ENCODE peak calls at places on chromosomes 16 and 17, in six cellular contexts. C is iris pigment epithelial cell; T is mucosa of gallbladder; F is cardiac fibroblast; H is SIG-M5; W is activated CD8-positive, alpha-beta T cell treated with anti-CD3 and anti-CD28 coated beads for 36 hours. J is an unnamed sample.

GRCh38 chr17:36749493-36749892 is 148.1 kb downstream of the MRM1 start:
- DNase-seq in F (no peak), C (no peak), W (no peak), H (no peak), T (no peak), J (no peak)

GRCh38 chr17:60322056-60322387 is 69.9 kb downstream of the USP32 start:
- DNase-seq in C (no peak), W (no peak), H (no peak), F (no peak), T (no peak), J (no peak)

GRCh38 chr17:56880133-56880532 is 33.7 kb downstream of the TRIM25 start:
- DNase-seq in H (no peak), T (no peak), C (no peak), W (no peak), F (no peak), J (no peak)

GRCh38 chr17:82821554-82821953 is 18.3 kb downstream of the ZNF750 start:
- DNase-seq in T (no peak), W (no peak), C (no peak), H (no peak), F (no peak), J (no peak)

GRCh38 chr16:87628940-87629339 is 26.6 kb downstream of the JPH3 start:
- DNase-seq in C (peak), H (peak), T (no peak), F (peak), W (no peak), J (peak)

GRCh38 chr16:12975766-12976165 is 74.4 kb downstream of the SHISA9 start:
- DNase-seq in W (no peak), T (no peak), C (no peak), F (no peak), H (no peak), J (no peak)

GRCh38 chr17:948284-948852 is 31.2 kb downstream of the NXN start:
- DNase-seq in C (peak), H (no peak), F (no peak), T (no peak), W (no peak), J (peak)

GRCh38 chr16:3035972-3036725 is 595 bp downstream of the BICDL2 start:
- DNase-seq in T (no peak), F (no peak), C (no peak), W (no peak), H (no peak), J (peak)

GRCh38 chr16:57367111-57367752 is 5.1 kb upstream of the CX3CL1 start:
- DNase-seq in F (peak), W (no peak), C (peak), H (no peak), T (peak), J (no peak)

GRCh38 chr16:4115209-4115940 is 867 bp downstream of the ADCY9 start:
- DNase-seq in F (peak), H (no peak), C (peak), T (peak), W (peak), J (peak)

GRCh38 chr17:78416791-78417530 is 38.5 kb downstream of the PGS1 start:
- DNase-seq in H (no peak), C (peak), F (no peak), T (peak), W (no peak), J (peak)

GRCh38 chr17:64618848-64619247 is 43.3 kb downstream of the SMURF2 start:
- DNase-seq in T (no peak), H (no peak), W (no peak), C (no peak), F (no peak), J (no peak)

GRCh38 chr16:80583466-80583865 is 42.7 kb downstream of the DYNLRB2 start:
- DNase-seq in H (no peak), F (peak), C (peak), W (peak), T (no peak), J (peak)

GRCh38 chr17:68389041-68389440 is 68.3 kb downstream of the WIPI1 start:
- DNase-seq in H (no peak), T (no peak), C (no peak), F (no peak), W (no peak), J (no peak)

GRCh38 chr16:29983420-29984136 is 9.9 kb downstream of the TAOK2 start:
- DNase-seq in W (no peak), T (no peak), H (no peak), C (peak), F (no peak), J (peak)

GRCh38 chr17:31699281-31699680 is 159.8 kb downstream of the COPRS start:
- DNase-seq in T (no peak), C (peak), W (no peak), F (no peak), H (no peak), J (no peak)

GRCh38 chr17:35236821-35237220 is 6.1 kb upstream of the SLFN5 start:
- DNase-seq in T (no peak), W (no peak), C (no peak), H (no peak), F (no peak), J (no peak)

GRCh38 chr16:91484-91883 is 13.5 kb downstream of the MPG start:
- DNase-seq in F (no peak), H (no peak), C (peak), W (no peak), T (no peak), J (peak)

GRCh38 chr16:81445143-81445922 is 725 bp downstream of the CMIP start:
- DNase-seq in T (no peak), C (peak), W (peak), F (peak), H (no peak), J (peak)

GRCh38 chr16:88349903-88350900 is 32.6 kb upstream of the ZNF469 start:
- DNase-seq in W (no peak), T (no peak), H (no peak), C (no peak), F (no peak), J (no peak)

GRCh38 chr16:22189473-22190168 is 16.5 kb upstream of the EEF2K start:
- DNase-seq in T (peak), F (peak), H (no peak), C (peak), W (peak), J (peak)

GRCh38 chr17:29241015-29241963 is 5.4 kb upstream of the CRYBA1 start:
- DNase-seq in H (peak), W (peak), T (peak), C (peak), F (peak), J (peak)

GRCh38 chr16:12951392-12951791 is 50.0 kb downstream of the SHISA9 start:
- DNase-seq in H (no peak), T (no peak), C (no peak), F (no peak), W (no peak), J (no peak)

GRCh38 chr16:6091021-6091420 is 993.4 kb upstream of the EEF2KMT start:
- DNase-seq in T (no peak), F (no peak), H (no peak), W (no peak), C (no peak), J (no peak)

GRCh38 chr17:68812876-68813584 is 142.2 kb downstream of the ABCA8 start:
- DNase-seq in T (no peak), H (no peak), F (no peak), W (no peak), C (no peak), J (no peak)

GRCh38 chr16:87471278-87472141 is 21.3 kb downstream of the ZCCHC14 start:
- DNase-seq in C (no peak), T (no peak), W (no peak), H (no peak), F (no peak), J (peak)

GRCh38 chr16:57186630-57187507 is 740 bp downstream of the RSPRY1 start:
- DNase-seq in H (no peak), F (peak), C (peak), W (peak), T (peak), J (peak)

GRCh38 chr17:81428521-81428920 is 33.3 kb downstream of the BAHCC1 start:
- DNase-seq in H (peak), C (no peak), T (no peak), F (no peak), W (no peak), J (no peak)